ENCODE peak calls at places on chromosomes 1 and 21, in four cellular contexts. L is adipocyte, X is GM23338, C is AG04450. W is an unnamed sample. For H3K27me3, the result is how much of the 10 kb centered on the place peaks cover.

GRCh38 chr1:214550339-214551051 is 907 bp downstream of the PTPN14 start:
- DNase-seq in L (peak), C (no peak), X (peak), W (peak)

GRCh38 chr1:163471766-163472165 is 150.0 kb downstream of the NUF2 start:
- DNase-seq in L (no peak), C (no peak), X (no peak), W (no peak)

GRCh38 chr1:237867380-237867888 is 23.3 kb downstream of the ZP4 start:
- DNase-seq in X (peak), C (no peak), L (no peak), W (peak)

GRCh38 chr1:212237651-212238050 is 47.6 kb upstream of the PPP2R5A start:
- DNase-seq in C (no peak), X (no peak), L (no peak), W (no peak)

GRCh38 chr1:33609739-33610138 is 137.3 kb downstream of the ZSCAN20 start:
- DNase-seq in C (no peak), X (no peak), L (no peak), W (no peak)

GRCh38 chr1:1435911-1436633 is 582 bp downstream of the VWA1 start:
- DNase-seq in C (no peak), L (no peak), X (no peak), W (no peak)

GRCh38 chr1:238690415-238690814 is 696.0 kb upstream of the CHRM3 start:
- DNase-seq in L (peak), X (no peak), C (no peak), W (no peak)

GRCh38 chr1:243979396-243979795 is 71.7 kb upstream of the ZBTB18 start:
- DNase-seq in X (no peak), L (no peak), C (no peak), W (no peak)

GRCh38 chr1:223846668-223847007 is 891 bp upstream of the TP53BP2 start:
- DNase-seq in C (no peak), X (peak), L (peak), W (peak)

GRCh38 chr1:207034998-207035397 is 2.4 kb upstream of the C1orf116 start:
- DNase-seq in X (no peak), C (no peak), L (peak), W (no peak)

GRCh38 chr1:100631015-100631521 is 88.5 kb upstream of the VCAM1 start:
- DNase-seq in L (peak), X (no peak), C (peak), W (no peak)

GRCh38 chr1:225811622-225812487 is 1.9 kb downstream of the EPHX1 start:
- DNase-seq in X (peak), L (peak), C (no peak), W (peak)

GRCh38 chr1:10610901-10611600 is 136.3 kb downstream of the PEX14 start:
- DNase-seq in X (no peak), C (no peak), L (no peak), W (no peak)

GRCh38 chr21:44784810-44785209 is 16.8 kb downstream of the UBE2G2 start:
- DNase-seq in C (no peak), L (no peak), X (no peak), W (no peak)

GRCh38 chr1:59015708-59016107 is 231.9 kb upstream of the JUN start:
- DNase-seq in C (peak), L (peak), X (no peak), W (no peak)

GRCh38 chr1:161017756-161018630 is 3.0 kb downstream of the F11R start:
- DNase-seq in X (no peak), C (no peak), L (no peak), W (no peak)

GRCh38 chr1:113146242-113147072 is 73.5 kb downstream of the LRIG2 start:
- DNase-seq in C (no peak), L (no peak), X (no peak), W (no peak)

GRCh38 chr1:240455228-240455821 is 156.6 kb downstream of the GREM2 start:
- DNase-seq in X (peak), C (no peak), L (no peak), W (peak)

GRCh38 chr1:112790920-112791722 is 76.0 kb upstream of the PPM1J start:
- DNase-seq in L (no peak), C (no peak), X (no peak), W (no peak)

GRCh38 chr1:164720329-164721036 is 161.5 kb downstream of the PBX1 start:
- DNase-seq in X (no peak), C (no peak), L (peak), W (no peak)

GRCh38 chr1:183467687-183468086 is 4.6 kb upstream of the SMG7 start:
- DNase-seq in L (no peak), X (no peak), C (no peak), W (no peak)

GRCh38 chr1:56411484-56412180 is 167.7 kb downstream of the PLPP3 start:
- DNase-seq in X (no peak), C (no peak), L (no peak), W (no peak)

GRCh38 chr1:62918706-62919105 is 134.8 kb downstream of the ATG4C start:
- DNase-seq in X (no peak), C (no peak), L (no peak), W (no peak)

GRCh38 chr1:22619808-22620207 is 16.6 kb upstream of the C1QA start:
- DNase-seq in X (no peak), C (no peak), L (no peak), W (no peak)
- H3K27me3 ChIP-seq in X (under half), C (under half), L (half or more), W (under half)

GRCh38 chr1:31771891-31772668 is 7.9 kb upstream of the ADGRB2 start:
- DNase-seq in C (no peak), X (no peak), L (peak), W (peak)

GRCh38 chr1:31767225-31767624 is 3.1 kb upstream of the ADGRB2 start:
- DNase-seq in C (no peak), X (no peak), L (no peak), W (no peak)

GRCh38 chr1:31768939-31769704 is 5.0 kb upstream of the ADGRB2 start:
- DNase-seq in C (no peak), X (no peak), L (no peak), W (no peak)

GRCh38 chr1:31768407-31768806 is 4.3 kb upstream of the ADGRB2 start:
- DNase-seq in C (no peak), L (no peak), X (no peak), W (no peak)

GRCh38 chr1:31769720-31770390 is 5.7 kb upstream of the ADGRB2 start:
- DNase-seq in X (no peak), L (no peak), C (no peak), W (peak)
- H3K27me3 ChIP-seq in X (half or more), L (under half), C (under half), W (under half)

DNA sequence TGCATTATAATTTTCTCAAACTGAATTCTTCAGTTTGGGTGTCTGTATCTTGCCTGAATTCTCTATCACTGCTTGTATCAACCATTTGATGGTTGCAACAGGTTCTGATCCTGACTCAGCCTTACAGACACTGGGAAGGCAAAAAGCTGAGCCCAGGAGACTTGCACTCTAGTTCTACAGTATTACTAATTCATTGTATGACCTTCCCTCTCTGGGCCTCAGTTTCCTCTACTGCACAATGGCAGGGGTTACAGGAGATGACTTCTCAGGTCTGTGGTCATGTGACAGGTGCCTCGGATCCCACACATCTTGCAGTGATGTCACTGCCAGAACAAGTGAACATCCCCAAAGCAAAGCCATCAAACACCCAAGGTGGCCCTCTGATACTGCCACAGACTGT is 38.7 kb downstream of the RRAGC start:
- DNase-seq in X (no peak), L (no peak), C (no peak), W (no peak)
- H3K27me3 ChIP-seq in X (under half), L (half or more), C (half or more), W (under half)

DNA sequence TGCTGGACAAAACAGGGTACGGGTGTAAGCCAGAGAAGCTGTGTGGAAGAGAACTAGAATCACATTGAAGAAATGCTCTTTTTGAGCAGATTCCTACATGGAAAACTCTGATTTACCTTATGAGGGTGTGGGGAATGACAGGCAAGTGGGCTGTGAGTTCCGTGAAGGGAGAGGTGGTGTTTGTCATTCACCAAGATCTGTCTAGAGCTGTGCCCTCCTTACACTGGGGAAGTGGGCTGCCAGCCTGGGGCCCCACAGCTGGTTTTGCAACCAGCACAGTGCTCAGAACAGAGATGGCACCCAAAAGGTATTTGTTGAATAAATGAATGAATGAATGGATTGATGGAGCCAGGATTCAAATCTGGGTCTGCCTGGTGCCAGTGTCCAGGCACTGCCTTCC is 10.4 kb downstream of the RCAN1 start:
- DNase-seq in C (no peak), L (no peak), X (no peak), W (no peak)
- H3K27me3 ChIP-seq in C (under half), L (under half), X (under half), W (under half)

DNA sequence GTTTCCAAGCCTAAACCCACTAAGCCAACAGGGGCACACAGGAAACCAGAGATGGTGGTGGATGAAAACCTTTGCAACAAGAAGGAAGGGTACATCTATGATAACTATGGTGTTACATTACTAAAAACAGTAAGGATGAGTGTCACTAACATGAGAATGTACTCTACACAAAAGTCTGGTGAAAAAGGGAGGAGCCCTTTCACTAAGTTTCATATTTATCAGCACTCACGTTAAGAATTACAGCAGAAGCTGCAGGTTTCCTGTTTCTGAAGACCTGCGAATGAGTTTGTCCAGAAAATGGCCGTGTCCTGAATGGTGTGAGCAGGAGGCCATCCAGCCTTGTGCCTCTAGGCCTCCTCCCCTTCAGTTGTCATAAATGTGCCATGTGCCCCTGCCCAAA is 17.8 kb downstream of the ABCG1 start:
- DNase-seq in L (no peak), C (no peak), X (no peak), W (no peak)
- H3K27me3 ChIP-seq in L (under half), C (under half), X (under half), W (under half)

W was measured in neural progenitor cell.